ENCODE peak calls at places on chromosome 14, in five cellular contexts. G is A549, L is WTC11, U is H1, V is GM12878. C is an unnamed sample.

GRCh38 chr14:103030741-103031565 is 26.4 kb downstream of the CDC42BPB start:
- DNase-seq in G (no peak), V (no peak), L (no peak), U (no peak), C (no peak)

GRCh38 chr14:104396682-104397470 is 182.7 kb upstream of the C14orf180 start:
- DNase-seq in L (no peak), V (no peak), G (no peak), U (no peak), C (no peak)

GRCh38 chr14:99518441-99519346 is 37.5 kb downstream of the CCNK start:
- DNase-seq in U (no peak), L (peak; percentile 88), V (no peak), G (peak; percentile 70), C (peak; percentile 66)

GRCh38 chr14:61662437-61663311 is 32.6 kb upstream of the HIF1A start:
- DNase-seq in V (peak; percentile 100), U (no peak), G (peak; percentile 76), L (no peak), C (peak; percentile 90)

GRCh38 chr14:61145903-61146411 is 135.2 kb downstream of the TMEM30B start:
- DNase-seq in L (no peak), G (no peak), V (no peak), U (no peak), C (no peak)

GRCh38 chr14:63939006-63939270 is 86.1 kb downstream of the SYNE2 start:
- DNase-seq in G (no peak), U (no peak), V (no peak), L (no peak), C (no peak)

GRCh38 chr14:51167587-51168219 is 72.3 kb upstream of the TMX1 start:
- DNase-seq in G (no peak), U (no peak), L (no peak), V (no peak), C (peak; percentile 9)

GRCh38 chr14:64721391-64721791 is 17.2 kb downstream of the PLEKHG3 start:
- DNase-seq in L (no peak), G (peak; percentile 37), U (no peak), V (no peak), C (peak; percentile 70)

GRCh38 chr14:103259801-103260628 is 74.0 kb upstream of the EIF5 start:
- DNase-seq in G (no peak), U (no peak), L (no peak), V (no peak), C (no peak)

GRCh38 chr14:60657609-60657983 is 8.3 kb upstream of the SIX1 start:
- DNase-seq in U (no peak), G (no peak), V (no peak), L (peak; percentile 48), C (no peak)

GRCh38 chr14:24817638-24818053 is 183.7 kb upstream of the GZMB start:
- DNase-seq in G (peak; percentile 24), V (no peak), U (no peak), L (no peak), C (no peak)

GRCh38 chr14:64504897-64505771 is 564 bp downstream of the ZBTB1 start:
- DNase-seq in G (peak; percentile 86), V (no peak), U (peak; percentile 62), L (peak; percentile 83), C (peak; percentile 90)

GRCh38 chr14:69037790-69038448 is 58.8 kb upstream of the ACTN1 start:
- DNase-seq in L (no peak), U (no peak), G (peak; percentile 21), V (no peak), C (no peak)

GRCh38 chr14:102893452-102893851 is 29.0 kb upstream of the AMN start:
- DNase-seq in G (no peak), V (peak; percentile 17), U (no peak), L (no peak), C (peak; percentile 26)

GRCh38 chr14:33742166-33742565 is 208.7 kb downstream of the EGLN3 start:
- DNase-seq in L (no peak), U (no peak), G (no peak), V (no peak), C (no peak)

GRCh38 chr14:102824832-102825231 is 47.6 kb downstream of the TRAF3 start:
- DNase-seq in V (no peak), U (no peak), G (peak; percentile 13), L (no peak), C (no peak)

GRCh38 chr14:61601923-61602732 is 93.2 kb upstream of the HIF1A start:
- DNase-seq in U (no peak), G (no peak), V (no peak), L (no peak), C (peak; percentile 70)

GRCh38 chr14:99327050-99327449 is 55.1 kb upstream of the BCL11B start:
- DNase-seq in U (no peak), L (no peak), V (no peak), G (no peak), C (no peak)

GRCh38 chr14:66009104-66009503 is 477.1 kb upstream of the CCDC196 start:
- DNase-seq in L (no peak), V (no peak), U (no peak), G (peak; percentile 48), C (no peak)

GRCh38 chr14:65470404-65470880 is 57.9 kb downstream of the FUT8 start:
- DNase-seq in V (no peak), U (no peak), G (no peak), L (peak; percentile 38), C (no peak)

GRCh38 chr14:22561661-22562579 is 27.1 kb downstream of the DAD1 start:
- DNase-seq in U (no peak), L (no peak), V (peak; percentile 81), G (no peak), C (peak; percentile 95)

GRCh38 chr14:50335989-50336391 is 23.9 kb downstream of the DMAC2L start:
- DNase-seq in G (no peak), U (no peak), L (no peak), V (no peak), C (peak; percentile 45)

GRCh38 chr14:91870890-91871289 is 3.6 kb upstream of the TC2N start:
- DNase-seq in U (no peak), L (no peak), G (no peak), V (no peak), C (no peak)

GRCh38 chr14:58141893-58142292 is 10.1 kb downstream of the ARMH4 start:
- DNase-seq in U (no peak), V (no peak), G (no peak), L (no peak), C (no peak)

GRCh38 chr14:36363704-36364103 is 43.3 kb upstream of the MBIP start:
- DNase-seq in L (no peak), U (no peak), V (no peak), G (no peak), C (no peak)

GRCh38 chr14:100234511-100234910 is 4.4 kb upstream of the YY1 start:
- DNase-seq in U (no peak), L (no peak), G (no peak), V (no peak), C (no peak)

GRCh38 chr14:59570122-59570521 is 6.5 kb downstream of the CCDC175 start:
- DNase-seq in L (no peak), G (peak; percentile 7), U (no peak), V (no peak), C (peak; percentile 33)

GRCh38 chr14:100192250-100192671 is 32.8 kb upstream of the DEGS2 start:
- DNase-seq in G (no peak), V (no peak), U (no peak), L (no peak), C (peak; percentile 28)

GRCh38 chr14:68780358-68781160 is 12.3 kb downstream of the ZFP36L1 start:
- DNase-seq in U (no peak), V (no peak), L (no peak), G (peak; percentile 53), C (peak; percentile 65)

GRCh38 chr14:105503296-105503640 is 12.2 kb downstream of the TEDC1 start:
- DNase-seq in G (no peak), V (no peak), L (no peak), U (no peak), C (no peak)

GRCh38 chr14:104708606-104709268 is 15.3 kb upstream of the ADSS1 start:
- DNase-seq in L (peak; percentile 90), U (peak; percentile 54), G (peak; percentile 81), V (no peak), C (peak; percentile 74)

GRCh38 chr14:104353221-104353920 is 215.0 kb downstream of the KIF26A start:
- DNase-seq in V (no peak), G (no peak), L (no peak), U (no peak), C (no peak)

GRCh38 chr14:72472845-72473244 is 421.1 kb downstream of the DPF3 start:
- DNase-seq in U (no peak), G (peak; percentile 19), L (no peak), V (no peak), C (peak; percentile 14)
- TF ChIP-seq CTCF in U (no peak), G (no peak), L (no peak), V (no peak), C (no peak)

GRCh38 chr14:89542768-89543419 is 125.9 kb upstream of the FOXN3 start:
- DNase-seq in L (no peak), V (no peak), G (no peak), U (no peak), C (no peak)

GRCh38 chr14:89537911-89538310 is 120.9 kb upstream of the FOXN3 start:
- DNase-seq in G (no peak), U (no peak), V (no peak), L (no peak), C (no peak)

GRCh38 chr14:89543420-89543790 is 126.4 kb upstream of the FOXN3 start:
- DNase-seq in L (no peak), V (no peak), U (no peak), G (no peak), C (no peak)

GRCh38 chr14:89540009-89540829 is 123.2 kb upstream of the FOXN3 start:
- DNase-seq in U (no peak), L (no peak), G (no peak), V (no peak), C (no peak)

GRCh38 chr14:89540830-89541470 is 123.9 kb upstream of the FOXN3 start:
- DNase-seq in G (peak; percentile 21), U (no peak), V (no peak), L (no peak), C (no peak)
- TF ChIP-seq MAX in G (no peak), U (no peak), V (no peak), L (no peak), C (no peak)

GRCh38 chr14:37594238-37594915 is 672 bp downstream of the FOXA1 start:
- DNase-seq in U (no peak), G (peak; percentile 92), V (no peak), L (peak; percentile 77), C (peak; percentile 61)
- TF ChIP-seq CTCF in U (peak; percentile 53), G (peak; percentile 83), V (peak; percentile 15), L (peak; percentile 83), C (peak; percentile 57)

GRCh38 chr14:95398630-95399547 is 79.2 kb upstream of the CLMN start:
- DNase-seq in G (no peak), L (no peak), U (no peak), V (no peak), C (no peak)
- TF ChIP-seq MAX in G (no peak), L (no peak), U (no peak), V (no peak), C (no peak)

DNA sequence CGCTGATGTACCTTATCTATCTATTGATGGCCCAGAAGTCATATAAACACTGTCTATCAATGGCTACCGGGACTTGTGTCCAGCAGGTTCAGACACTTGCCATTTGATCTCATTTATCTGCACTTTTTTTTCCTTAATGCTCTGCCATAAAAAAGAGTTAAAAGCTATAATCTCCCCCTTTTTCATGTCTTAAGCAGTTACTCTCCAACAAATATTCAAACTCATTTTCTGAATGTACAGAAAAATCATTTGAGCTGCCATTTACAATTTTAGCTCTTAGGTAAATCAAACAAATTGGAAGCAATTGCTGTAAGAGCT is 101.4 kb downstream of the SLC8A3 start:
- DNase-seq in G (no peak), L (no peak), V (no peak), U (no peak), C (no peak)
- TF ChIP-seq CTCF in G (no peak), L (no peak), V (no peak), U (no peak), C (no peak)

GRCh38 chr14:78848234-78848820 is 678.2 kb downstream of the NRXN3 start:
- DNase-seq in U (no peak), V (no peak), G (peak; percentile 54), L (peak; percentile 69), C (peak; percentile 27)
- TF ChIP-seq MAX in U (peak; percentile 29), V (no peak), G (no peak), L (no peak), C (no peak)

C was measured in NB4.